ENCODE peak calls at places on chromosomes 12 and 14, in eight cellular contexts. O is stimulated activated naive B cell treated with anti-CD40 and anti-IgM and Interleukin-4, amounts not matched to agents 10 μg/mL and 1 μg/mL and 100 μg/mL, for 72 hours; P is germinal center; J is activated naive CD4-positive, alpha-beta T cell; C is activated CD4-positive, CD25-positive, alpha-beta regulatory T cell treated with anti-CD3 and anti-CD28 coated beads, Interleukin-2, amount 50 U/mL, for 72 hours; D is heart left ventricle; E is renal cortical epithelial cell; G is right atrium auricular region. H is an unnamed sample.
A peak's percentile ranks its signal among the peaks of the same experiment; 100 is the strongest.

GRCh38 chr12:75260316-75260715 is 50.7 kb upstream of the KCNC2 start:
- DNase-seq in O (no peak), P (no peak), J (no peak), C (no peak), D (no peak), E (no peak), G (no peak), H (no peak)

GRCh38 chr12:110741371-110741770 is 1.3 kb downstream of the PPP1CC start:
- DNase-seq in O (no peak), P (no peak), J (no peak), C (no peak), D (no peak), E (no peak), G (peak; percentile 42), H (no peak)

GRCh38 chr14:99625476-99625875 is 19.5 kb upstream of the HHIPL1 start:
- DNase-seq in O (no peak), P (no peak), J (no peak), C (no peak), D (no peak), E (no peak), G (no peak), H (no peak)

GRCh38 chr12:119005832-119006360 is 24.6 kb downstream of the SRRM4 start:
- DNase-seq in O (no peak), P (no peak), J (no peak), C (no peak), D (no peak), E (no peak), G (no peak), H (no peak)

GRCh38 chr12:114668151-114668891 is 15.7 kb downstream of the TBX3 start:
- DNase-seq in O (peak; percentile 35), P (peak; percentile 41), J (no peak), C (no peak), D (peak; percentile 87), E (peak; percentile 53), G (peak; percentile 82), H (peak; percentile 90)

GRCh38 chr12:4212845-4213244 is 60.7 kb upstream of the CCND2 start:
- DNase-seq in O (no peak), P (no peak), J (no peak), C (no peak), D (no peak), E (no peak), G (no peak), H (no peak)

GRCh38 chr12:15530361-15530760 is 208.1 kb downstream of the PTPRO start:
- DNase-seq in O (no peak), P (no peak), J (no peak), C (no peak), D (no peak), E (no peak), G (no peak), H (no peak)

GRCh38 chr12:66903782-66904396 is 225.0 kb upstream of the GRIP1 start:
- DNase-seq in O (no peak), P (no peak), J (no peak), C (no peak), D (no peak), E (no peak), G (no peak), H (no peak)

GRCh38 chr14:75333523-75334190 is 55.0 kb downstream of the FOS start:
- DNase-seq in O (no peak), P (no peak), J (no peak), C (no peak), D (no peak), E (no peak), G (no peak), H (no peak)

GRCh38 chr14:21382886-21383847 is 652 bp downstream of the SUPT16H start:
- DNase-seq in O (peak; percentile 62), P (peak; percentile 33), J (peak; percentile 28), C (peak; percentile 64), D (no peak), E (peak; percentile 49), G (no peak), H (peak; percentile 59)

GRCh38 chr12:129258781-129259318 is 405.6 kb downstream of the GLT1D1 start:
- DNase-seq in O (no peak), P (no peak), J (no peak), C (no peak), D (no peak), E (no peak), G (no peak), H (no peak)

GRCh38 chr14:92937229-92937937 is 14.4 kb downstream of the CHGA start:
- DNase-seq in O (peak; percentile 21), P (no peak), J (no peak), C (no peak), D (no peak), E (no peak), G (no peak), H (no peak)

GRCh38 chr12:104446646-104447415 is 9.9 kb upstream of the CHST11 start:
- DNase-seq in O (no peak), P (no peak), J (no peak), C (no peak), D (no peak), E (no peak), G (no peak), H (no peak)

GRCh38 chr14:54220697-54221431 is 175.9 kb upstream of the CDKN3 start:
- DNase-seq in O (no peak), P (no peak), J (no peak), C (no peak), D (no peak), E (no peak), G (no peak), H (no peak)

GRCh38 chr14:80567905-80568512 is 356.7 kb upstream of the DIO2 start:
- DNase-seq in O (no peak), P (no peak), J (no peak), C (no peak), D (no peak), E (peak; percentile 99), G (no peak), H (no peak)

GRCh38 chr14:95703341-95703740 is 10.6 kb downstream of the TCL1A start:
- DNase-seq in O (no peak), P (no peak), J (no peak), C (no peak), D (no peak), E (no peak), G (no peak), H (no peak)

GRCh38 chr12:5348057-5348456 is 83.9 kb upstream of the NTF3 start:
- DNase-seq in O (no peak), P (no peak), J (no peak), C (no peak), D (no peak), E (no peak), G (no peak), H (no peak)

GRCh38 chr14:96852823-96853422 is 55.7 kb downstream of the VRK1 start:
- DNase-seq in O (no peak), P (peak; percentile 5), J (no peak), C (no peak), D (no peak), E (peak; percentile 44), G (no peak), H (peak; percentile 39)

GRCh38 chr14:99066378-99066777 is 205.6 kb downstream of the BCL11B start:
- DNase-seq in O (no peak), P (no peak), J (no peak), C (no peak), D (no peak), E (no peak), G (no peak), H (no peak)

GRCh38 chr12:92472198-92472597 is 230.6 kb upstream of the PLEKHG7 start:
- DNase-seq in O (no peak), P (no peak), J (no peak), C (no peak), D (no peak), E (no peak), G (no peak), H (no peak)

GRCh38 chr12:14714437-14714836 is 18.0 kb upstream of the GUCY2C start:
- DNase-seq in O (no peak), P (no peak), J (no peak), C (no peak), D (no peak), E (no peak), G (no peak), H (no peak)

GRCh38 chr14:68978550-68978911 is 571 bp downstream of the ACTN1 start:
- DNase-seq in O (no peak), P (peak; percentile 37), J (no peak), C (peak; percentile 60), D (peak; percentile 82), E (no peak), G (no peak), H (peak; percentile 37)

GRCh38 chr12:117456076-117456475 is 94.7 kb upstream of the NOS1 start:
- DNase-seq in O (no peak), P (no peak), J (no peak), C (no peak), D (no peak), E (no peak), G (no peak), H (no peak)

GRCh38 chr12:79827484-79827883 is 107.4 kb downstream of the PPP1R12A start:
- DNase-seq in O (no peak), P (no peak), J (no peak), C (no peak), D (no peak), E (no peak), G (no peak), H (no peak)

GRCh38 chr12:3795096-3795799 is 42.3 kb upstream of the CRACR2A start:
- DNase-seq in O (no peak), P (no peak), J (no peak), C (no peak), D (no peak), E (no peak), G (no peak), H (no peak)